ENCODE peak calls at places on chromosomes 13 and 19, in six cellular contexts. M is fibroblast of pulmonary artery, K is psoas muscle, O is WTC11, H is DND-41, X is activated B cell treated with CpG ODN at 0.5 μM for 24 hours. Y is an unnamed sample.

GRCh38 chr13:93535256-93535655 is 308.6 kb downstream of the GPC6 start:
- DNase-seq in M (peak), K (no peak), O (no peak), H (no peak), X (no peak), Y (no peak)

GRCh38 chr19:1173160-1173844 is 766 bp downstream of the SBNO2 start:
- DNase-seq in M (peak), K (peak), O (peak), H (peak), X (peak), Y (no peak)

GRCh38 chr13:51625555-51626345 is 41.5 kb downstream of the WDFY2 start:
- DNase-seq in M (peak), K (no peak), O (no peak), H (no peak), X (no peak), Y (no peak)

GRCh38 chr19:32404213-32404938 is 1.2 kb upstream of the DPY19L3 start:
- DNase-seq in M (peak), K (no peak), O (no peak), H (peak), X (no peak), Y (no peak)

GRCh38 chr13:47845981-47846380 is 155.1 kb downstream of the SUCLA2 start:
- DNase-seq in M (no peak), K (no peak), O (no peak), H (no peak), X (no peak), Y (no peak)

GRCh38 chr13:100039740-100040139 is 49.2 kb upstream of the PCCA start:
- DNase-seq in M (no peak), K (no peak), O (no peak), H (no peak), X (no peak), Y (no peak)

GRCh38 chr13:41019027-41019487 is at the start of gene ELF1:
- DNase-seq in M (peak), K (no peak), O (no peak), H (peak), X (peak), Y (peak)

GRCh38 chr13:45178349-45179142 is 22.3 kb downstream of the KCTD4 start:
- DNase-seq in M (peak), K (no peak), O (no peak), H (peak), X (no peak), Y (no peak)

GRCh38 chr19:44050740-44051653 is 839 bp upstream of the ZNF223 start:
- DNase-seq in M (peak), K (no peak), O (peak), H (no peak), X (no peak), Y (no peak)

GRCh38 chr13:25329706-25330105 is 28.3 kb downstream of the NUP58 start:
- DNase-seq in M (peak), K (peak), O (no peak), H (no peak), X (no peak), Y (no peak)

GRCh38 chr13:65461590-65461989 is 1768.5 kb downstream of the PCDH9 start:
- DNase-seq in M (peak), K (no peak), O (no peak), H (no peak), X (no peak), Y (no peak)

GRCh38 chr13:44758595-44759221 is 182.6 kb upstream of the TSC22D1 start:
- DNase-seq in M (peak), K (no peak), O (no peak), H (no peak), X (no peak), Y (no peak)

GRCh38 chr19:53870485-53870844 is 2.8 kb downstream of the MYADM start:
- DNase-seq in M (no peak), K (no peak), O (no peak), H (no peak), X (peak), Y (no peak)

GRCh38 chr19:47097396-47098217 is 16.0 kb downstream of the ZC3H4 start:
- DNase-seq in M (no peak), K (peak), O (no peak), H (no peak), X (no peak), Y (no peak)

GRCh38 chr13:66225071-66225470 is 1005.1 kb downstream of the PCDH9 start:
- DNase-seq in M (no peak), K (no peak), O (peak), H (peak), X (no peak), Y (no peak)

GRCh38 chr19:43781630-43782310 is 997 bp upstream of the KCNN4 start:
- DNase-seq in M (no peak), K (no peak), O (no peak), H (no peak), X (no peak), Y (no peak)

GRCh38 chr13:39107484-39108040 is 69.3 kb downstream of the NHLRC3 start:
- DNase-seq in M (no peak), K (no peak), O (no peak), H (no peak), X (no peak), Y (no peak)

GRCh38 chr13:93614776-93615175 is 388.2 kb downstream of the GPC6 start:
- DNase-seq in M (no peak), K (no peak), O (no peak), H (no peak), X (no peak), Y (no peak)

GRCh38 chr13:95236774-95237173 is 64.5 kb downstream of the ABCC4 start:
- DNase-seq in M (no peak), K (no peak), O (no peak), H (no peak), X (no peak), Y (no peak)

GRCh38 chr19:39937094-39937493 is 2.7 kb upstream of the FCGBP start:
- DNase-seq in M (no peak), K (no peak), O (no peak), H (no peak), X (no peak), Y (peak)

GRCh38 chr19:14492756-14493337 is 3.1 kb downstream of the GIPC1 start:
- DNase-seq in M (no peak), K (no peak), O (no peak), H (no peak), X (no peak), Y (no peak)

GRCh38 chr19:29560313-29561075 is 34.7 kb downstream of the VSTM2B start:
- DNase-seq in M (no peak), K (no peak), O (no peak), H (no peak), X (no peak), Y (no peak)

GRCh38 chr13:113584870-113585671 is 518 bp downstream of the TFDP1 start:
- DNase-seq in M (no peak), K (no peak), O (no peak), H (peak), X (peak), Y (peak)

GRCh38 chr19:47315125-47315821 is 5.6 kb downstream of the C5AR1 start:
- DNase-seq in M (peak), K (peak), O (no peak), H (no peak), X (no peak), Y (no peak)

GRCh38 chr13:112510987-112511715 is 76.8 kb downstream of the TUBGCP3 start:
- DNase-seq in M (no peak), K (no peak), O (no peak), H (no peak), X (no peak), Y (no peak)

GRCh38 chr19:58033741-58034475 is at the start of gene ZSCAN1:
- DNase-seq in M (peak), K (peak), O (peak), H (no peak), X (peak), Y (no peak)

GRCh38 chr19:52453324-52454094 is at the start of gene ZNF578:
- DNase-seq in M (peak), K (peak), O (peak), H (no peak), X (peak), Y (peak)

GRCh38 chr19:45637890-45638667 is 1.1 kb downstream of the EML2 start:
- DNase-seq in M (peak), K (no peak), O (no peak), H (no peak), X (no peak), Y (no peak)

GRCh38 chr19:48806518-48806817 is 4.4 kb downstream of the BCAT2 start:
- DNase-seq in M (no peak), K (no peak), O (peak), H (no peak), X (no peak), Y (peak)
- TF ChIP-seq CTCF in M (no peak), K (no peak), O (no peak), H (no peak), X (no peak), Y (no peak)

DNA sequence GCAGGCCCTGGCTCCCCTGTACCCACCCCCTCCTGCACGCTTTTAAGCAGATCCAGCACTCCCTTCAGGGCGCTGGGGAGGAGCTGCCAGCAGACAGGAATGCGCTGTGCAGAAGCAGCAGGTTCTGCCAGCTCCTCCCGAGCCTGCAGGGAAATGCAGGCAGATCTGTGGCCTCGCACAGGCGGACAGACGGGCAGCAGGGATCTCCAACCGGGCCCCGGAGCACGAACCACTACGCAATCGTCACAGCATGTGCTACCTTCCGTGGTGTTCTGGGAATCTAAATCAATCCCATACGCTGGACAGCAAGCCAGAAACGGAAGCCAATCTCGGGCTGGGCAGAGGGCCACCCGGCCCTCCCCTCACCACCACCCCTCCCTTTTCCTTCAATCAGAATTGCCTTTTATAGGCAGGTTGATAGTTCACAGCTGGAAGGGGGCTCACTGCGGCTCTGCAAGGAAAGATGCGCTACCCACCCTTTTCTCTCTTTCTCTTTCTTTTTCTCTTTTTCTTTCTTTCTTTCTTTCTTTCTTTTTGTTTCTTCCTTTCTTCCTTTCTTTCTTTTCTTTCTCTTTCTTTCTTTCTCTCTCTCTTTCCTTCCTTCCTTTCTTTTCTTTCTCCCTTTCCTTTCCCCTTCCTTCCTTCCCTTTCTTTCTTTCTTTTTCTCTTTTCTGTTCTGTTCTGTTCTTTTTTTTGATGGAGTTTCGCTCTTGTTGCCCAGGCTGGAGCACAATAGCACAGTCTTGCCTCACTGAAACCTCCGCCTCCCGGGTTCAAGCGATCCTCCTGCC is 99.9 kb downstream of the GNG7 start:
- DNase-seq in M (peak), K (peak), O (peak), H (no peak), X (no peak), Y (no peak)
- TF ChIP-seq CTCF in M (no peak), K (no peak), O (no peak), H (no peak), X (no peak), Y (no peak)

GRCh38 chr13:23859455-23859854 is 29.7 kb downstream of the MIPEP start:
- DNase-seq in M (no peak), K (no peak), O (no peak), H (no peak), X (no peak), Y (no peak)
- TF ChIP-seq CTCF in M (no peak), K (no peak), O (no peak), H (no peak), X (no peak), Y (no peak)

GRCh38 chr19:5155586-5156210 is 184.9 kb downstream of the PTPRS start:
- DNase-seq in M (no peak), K (no peak), O (no peak), H (no peak), X (no peak), Y (no peak)

GRCh38 chr19:5154799-5155426 is 185.7 kb downstream of the PTPRS start:
- DNase-seq in M (no peak), K (no peak), O (no peak), H (no peak), X (no peak), Y (no peak)

GRCh38 chr19:5153601-5154128 is 184.8 kb downstream of the KDM4B start:
- DNase-seq in M (no peak), K (no peak), O (no peak), H (no peak), X (no peak), Y (no peak)

GRCh38 chr19:5152767-5153532 is 184.0 kb downstream of the KDM4B start:
- DNase-seq in M (no peak), K (no peak), O (no peak), H (no peak), X (no peak), Y (no peak)

DNA sequence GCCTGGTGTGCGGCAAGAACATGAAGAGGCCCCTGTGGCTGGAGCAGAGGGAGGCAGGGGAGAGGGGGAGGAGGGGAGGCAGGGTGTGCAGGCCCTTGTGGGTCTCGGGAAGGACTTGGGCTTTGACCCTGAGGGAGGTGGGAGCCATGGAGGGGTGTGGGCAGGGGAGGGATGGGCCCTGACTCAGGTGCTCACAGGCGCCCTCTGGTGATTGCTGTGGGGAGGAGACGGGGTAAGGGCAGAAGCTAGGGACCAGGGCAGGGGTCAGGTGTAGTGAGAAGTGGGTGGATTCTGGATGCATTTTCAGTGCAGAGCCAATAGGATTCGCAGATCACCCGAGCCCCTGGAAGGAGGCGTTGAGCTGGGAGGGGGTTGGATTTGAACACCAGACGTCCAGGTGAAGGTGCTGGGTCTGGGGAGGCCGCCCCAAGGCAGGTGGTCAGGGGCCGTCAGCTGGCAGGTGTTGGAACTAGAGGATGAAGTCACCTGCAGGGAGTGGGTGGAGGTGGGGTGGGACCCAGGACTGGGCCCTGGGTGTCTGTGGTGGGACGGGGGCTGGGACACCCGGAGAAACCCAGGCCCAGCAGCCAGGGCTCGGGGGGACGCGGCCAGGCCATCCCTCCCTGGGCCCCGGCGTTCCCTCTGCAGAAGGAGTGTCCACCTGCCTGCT is 185.4 kb downstream of the KDM4B start:
- DNase-seq in M (peak), K (no peak), O (peak), H (peak), X (peak), Y (peak)
- TF ChIP-seq CTCF in M (peak), K (peak), O (peak), H (peak), X (no peak), Y (peak)

GRCh38 chr13:88958821-88959220 is 1287.7 kb downstream of the SLITRK5 start:
- DNase-seq in M (peak), K (no peak), O (no peak), H (no peak), X (no peak), Y (no peak)
- TF ChIP-seq CTCF in M (no peak), K (no peak), O (no peak), H (no peak), X (no peak), Y (no peak)

GRCh38 chr13:80599765-80600164 is 258.8 kb upstream of the SPRY2 start:
- DNase-seq in M (no peak), K (no peak), O (no peak), H (no peak), X (no peak), Y (no peak)

GRCh38 chr13:80605743-80606142 is 264.8 kb upstream of the SPRY2 start:
- DNase-seq in M (no peak), K (no peak), O (no peak), H (no peak), X (no peak), Y (no peak)

GRCh38 chr13:80604094-80604493 is 263.2 kb upstream of the SPRY2 start:
- DNase-seq in M (peak), K (peak), O (no peak), H (no peak), X (no peak), Y (no peak)

GRCh38 chr13:80603351-80603750 is 262.4 kb upstream of the SPRY2 start:
- DNase-seq in M (peak), K (no peak), O (no peak), H (no peak), X (no peak), Y (no peak)

DNA sequence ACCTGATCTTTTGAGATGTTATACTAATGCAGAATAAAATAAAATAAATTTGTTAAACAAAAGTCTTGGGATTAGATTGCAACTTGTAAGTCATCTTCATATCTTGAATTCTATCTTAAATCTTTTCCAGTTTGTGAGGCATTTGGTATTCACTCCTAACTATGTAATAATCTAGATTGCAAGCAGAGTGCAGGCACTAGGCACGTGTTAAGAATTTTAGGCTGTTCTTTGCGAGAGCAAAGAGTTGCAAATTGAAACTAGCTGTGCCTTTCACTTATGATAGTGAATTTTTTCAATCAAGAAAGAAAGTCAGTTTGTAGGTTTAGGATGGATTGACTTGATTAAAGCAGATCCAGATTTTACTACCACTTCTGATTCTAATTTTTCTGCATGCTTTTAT is 264.1 kb upstream of the SPRY2 start:
- DNase-seq in M (no peak), K (no peak), O (no peak), H (no peak), X (no peak), Y (no peak)
- TF ChIP-seq CTCF in M (no peak), K (no peak), O (no peak), H (no peak), X (no peak), Y (no peak)

DNA sequence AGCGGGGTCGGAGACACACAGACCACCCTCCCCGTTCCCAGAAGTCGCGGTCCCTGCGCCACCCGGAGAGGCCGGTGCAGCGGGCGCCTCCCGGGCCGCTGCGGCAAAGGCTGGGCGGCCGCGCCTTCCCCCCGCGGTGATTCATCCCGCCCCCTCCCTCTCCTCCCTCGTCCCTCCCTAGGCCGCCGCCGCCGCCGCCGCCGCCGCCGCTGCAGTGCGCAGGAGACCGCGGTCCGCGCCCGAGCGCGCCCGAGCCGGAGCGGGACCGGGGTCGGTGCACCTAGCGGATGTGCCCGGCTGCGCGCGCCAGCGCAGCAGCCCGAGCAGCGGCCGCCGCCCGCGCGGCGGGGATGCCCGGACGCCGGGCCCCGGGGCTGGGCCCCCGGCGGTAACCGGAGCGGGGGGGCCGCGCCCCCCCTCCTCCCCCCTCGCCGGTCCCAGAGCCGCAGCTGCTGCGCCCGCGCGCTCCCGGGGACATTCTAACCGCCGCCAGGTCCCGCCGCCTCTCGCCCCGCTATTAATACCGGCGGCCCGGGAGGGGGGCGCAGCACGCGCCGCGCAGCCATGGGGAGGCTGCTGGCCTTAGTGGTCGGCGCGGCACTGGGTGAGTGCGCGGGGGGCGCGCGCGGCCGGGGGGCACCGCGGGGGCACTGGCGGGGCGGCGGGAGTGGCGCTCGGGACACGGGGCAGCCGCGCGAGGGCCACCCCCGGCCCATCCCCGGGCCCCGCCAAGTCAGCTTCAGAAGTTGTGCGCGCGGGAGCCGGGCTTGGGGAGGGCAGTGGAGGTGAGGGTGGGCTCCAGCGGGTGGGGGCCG is at the start of gene SCN1B:
- DNase-seq in M (peak), K (peak), O (peak), H (peak), X (no peak), Y (peak)
- TF ChIP-seq CTCF in M (no peak), K (peak), O (no peak), H (no peak), X (no peak), Y (no peak)